ENCODE peak calls at places on chromosomes 12 and 14, in nine cellular contexts. One of them, this sample, is unnamed.

GRCh38 chr12:59010948-59011347 is 90.6 kb upstream of the LRIG3 start:
- DNase-seq in endothelial cell: no peak
- DNase-seq in H9: no peak
- DNase-seq in WERI-Rb-1: no peak
- DNase-seq in heart right ventricle: no peak
- DNase-seq in fibroblast of the aortic adventitia: no peak
- DNase-seq in neural crest cell: no peak
- DNase-seq in HL-60: no peak
- DNase-seq in mesothelial cell of epicardium: no peak
- DNase-seq in this sample: no peak

GRCh38 chr12:58530421-58531067 is 389.8 kb downstream of the LRIG3 start:
- DNase-seq in endothelial cell: no peak
- DNase-seq in H9: no peak
- DNase-seq in WERI-Rb-1: no peak
- DNase-seq in heart right ventricle: no peak
- DNase-seq in fibroblast of the aortic adventitia: peak; percentile 78
- DNase-seq in neural crest cell: no peak
- DNase-seq in HL-60: no peak
- DNase-seq in mesothelial cell of epicardium: no peak
- DNase-seq in this sample: no peak

GRCh38 chr12:96806272-96806671 is 100.8 kb upstream of the NEDD1 start:
- DNase-seq in endothelial cell: no peak
- DNase-seq in H9: no peak
- DNase-seq in WERI-Rb-1: no peak
- DNase-seq in heart right ventricle: no peak
- DNase-seq in fibroblast of the aortic adventitia: no peak
- DNase-seq in neural crest cell: no peak
- DNase-seq in HL-60: no peak
- DNase-seq in mesothelial cell of epicardium: no peak
- DNase-seq in this sample: no peak

GRCh38 chr12:112353389-112353788 is 28.8 kb downstream of the HECTD4 start:
- DNase-seq in endothelial cell: no peak
- DNase-seq in H9: no peak
- DNase-seq in WERI-Rb-1: no peak
- DNase-seq in heart right ventricle: no peak
- DNase-seq in fibroblast of the aortic adventitia: peak; percentile 54
- DNase-seq in neural crest cell: no peak
- DNase-seq in HL-60: no peak
- DNase-seq in mesothelial cell of epicardium: no peak
- DNase-seq in this sample: no peak

GRCh38 chr14:73744175-73744867 is 30.1 kb upstream of the PNMA1 start:
- DNase-seq in endothelial cell: no peak
- DNase-seq in H9: no peak
- DNase-seq in WERI-Rb-1: no peak
- DNase-seq in heart right ventricle: no peak
- DNase-seq in fibroblast of the aortic adventitia: no peak
- DNase-seq in neural crest cell: no peak
- DNase-seq in HL-60: no peak
- DNase-seq in mesothelial cell of epicardium: no peak
- DNase-seq in this sample: no peak

GRCh38 chr12:102343361-102344121 is 136.8 kb downstream of the IGF1 start:
- DNase-seq in endothelial cell: no peak
- DNase-seq in H9: no peak
- DNase-seq in WERI-Rb-1: peak; percentile 50
- DNase-seq in heart right ventricle: no peak
- DNase-seq in fibroblast of the aortic adventitia: no peak
- DNase-seq in neural crest cell: no peak
- DNase-seq in HL-60: no peak
- DNase-seq in mesothelial cell of epicardium: no peak
- DNase-seq in this sample: no peak

GRCh38 chr12:6200266-6201198 is at the start of gene CD9:
- DNase-seq in endothelial cell: no peak
- DNase-seq in H9: peak; percentile 82
- DNase-seq in WERI-Rb-1: peak; percentile 58
- DNase-seq in heart right ventricle: peak; percentile 74
- DNase-seq in fibroblast of the aortic adventitia: peak; percentile 49
- DNase-seq in neural crest cell: no peak
- DNase-seq in HL-60: no peak
- DNase-seq in mesothelial cell of epicardium: no peak
- DNase-seq in this sample: peak; percentile 65

GRCh38 chr12:6323340-6323994 is 13.0 kb downstream of the PLEKHG6 start:
- DNase-seq in endothelial cell: peak; percentile 57
- DNase-seq in H9: peak; percentile 93
- DNase-seq in WERI-Rb-1: peak; percentile 65
- DNase-seq in heart right ventricle: peak; percentile 85
- DNase-seq in fibroblast of the aortic adventitia: peak; percentile 97
- DNase-seq in neural crest cell: peak; percentile 47
- DNase-seq in HL-60: peak; percentile 85
- DNase-seq in mesothelial cell of epicardium: no peak
- DNase-seq in this sample: no peak

GRCh38 chr14:90715993-90716392 is 100.2 kb downstream of the TTC7B start:
- DNase-seq in endothelial cell: no peak
- DNase-seq in H9: no peak
- DNase-seq in WERI-Rb-1: no peak
- DNase-seq in heart right ventricle: no peak
- DNase-seq in fibroblast of the aortic adventitia: no peak
- DNase-seq in neural crest cell: no peak
- DNase-seq in HL-60: no peak
- DNase-seq in mesothelial cell of epicardium: no peak
- DNase-seq in this sample: no peak

GRCh38 chr12:107396991-107397390 is 288.6 kb upstream of the PWP1 start:
- DNase-seq in endothelial cell: no peak
- DNase-seq in H9: no peak
- DNase-seq in WERI-Rb-1: no peak
- DNase-seq in heart right ventricle: no peak
- DNase-seq in fibroblast of the aortic adventitia: peak; percentile 49
- DNase-seq in neural crest cell: no peak
- DNase-seq in HL-60: no peak
- DNase-seq in mesothelial cell of epicardium: no peak
- DNase-seq in this sample: no peak

GRCh38 chr12:22624573-22624907 is 431 bp upstream of the ETNK1 start:
- DNase-seq in endothelial cell: no peak
- DNase-seq in H9: no peak
- DNase-seq in WERI-Rb-1: no peak
- DNase-seq in heart right ventricle: no peak
- DNase-seq in fibroblast of the aortic adventitia: no peak
- DNase-seq in neural crest cell: no peak
- DNase-seq in HL-60: no peak
- DNase-seq in mesothelial cell of epicardium: no peak
- DNase-seq in this sample: no peak

DNA sequence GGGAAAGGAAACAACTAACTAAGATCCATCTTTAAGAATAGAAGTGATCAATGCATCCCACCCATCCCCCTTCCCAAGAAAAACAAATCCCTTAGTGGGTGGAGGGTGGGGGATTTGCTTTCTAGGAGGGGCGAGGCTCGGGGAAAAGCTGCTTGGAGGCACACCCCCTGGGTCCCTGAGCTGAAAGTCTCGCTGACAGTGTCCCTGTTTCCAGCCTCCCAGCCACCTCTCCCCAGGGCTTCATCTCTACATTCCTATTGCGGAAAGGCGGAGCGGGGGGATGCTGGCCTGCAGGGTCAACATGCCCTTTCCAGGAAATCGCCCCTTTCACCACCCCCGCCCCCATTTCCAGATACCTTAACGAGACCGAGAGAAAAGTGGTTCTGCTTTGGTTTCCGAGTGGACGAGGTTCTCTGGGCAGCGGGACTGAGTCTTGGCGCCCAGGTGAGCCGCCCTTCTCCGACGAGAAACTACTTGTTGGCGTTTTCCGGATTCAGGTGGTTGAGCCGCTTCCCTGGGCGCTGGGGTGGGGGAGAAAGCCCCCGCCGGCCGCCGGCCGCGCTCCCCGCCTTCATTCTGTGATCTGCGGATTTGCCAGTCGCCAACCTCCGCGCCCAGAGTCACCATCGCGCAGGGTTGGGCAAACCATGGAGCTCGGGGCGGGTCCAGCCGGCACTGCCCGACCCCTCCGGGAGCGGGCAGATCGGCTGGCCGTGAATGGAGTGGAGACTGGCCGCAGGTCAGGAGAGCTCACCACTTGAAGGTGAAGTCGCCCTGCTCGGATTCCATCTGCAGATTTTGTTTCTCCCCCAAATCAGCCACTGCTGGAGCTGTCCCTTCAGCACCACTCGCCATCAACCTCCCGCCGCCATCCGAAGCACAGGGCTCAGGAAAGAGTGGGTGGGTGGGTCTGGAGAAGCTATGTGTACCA is 523 bp downstream of the KCNC2 start:
- DNase-seq in endothelial cell: peak; percentile 67
- DNase-seq in H9: peak; percentile 85
- DNase-seq in WERI-Rb-1: peak; percentile 59
- DNase-seq in heart right ventricle: no peak
- DNase-seq in fibroblast of the aortic adventitia: peak; percentile 37
- DNase-seq in neural crest cell: peak; percentile 60
- DNase-seq in HL-60: no peak
- DNase-seq in mesothelial cell of epicardium: peak; percentile 76
- DNase-seq in this sample: no peak
- TF ChIP-seq CTCF in endothelial cell: no peak
- TF ChIP-seq CTCF in H9: no peak
- TF ChIP-seq CTCF in WERI-Rb-1: no peak
- TF ChIP-seq CTCF in heart right ventricle: no peak
- TF ChIP-seq CTCF in fibroblast of the aortic adventitia: no peak
- TF ChIP-seq CTCF in neural crest cell: no peak
- TF ChIP-seq CTCF in HL-60: no peak
- TF ChIP-seq CTCF in mesothelial cell of epicardium: no peak
- TF ChIP-seq CTCF in this sample: no peak

GRCh38 chr12:57090456-57090855 is 1.5 kb downstream of the NAB2 start:
- DNase-seq in endothelial cell: no peak
- DNase-seq in H9: no peak
- DNase-seq in WERI-Rb-1: no peak
- DNase-seq in heart right ventricle: no peak
- DNase-seq in fibroblast of the aortic adventitia: no peak
- DNase-seq in neural crest cell: no peak
- DNase-seq in HL-60: no peak
- DNase-seq in mesothelial cell of epicardium: no peak
- DNase-seq in this sample: no peak

GRCh38 chr12:57087689-57088441 is 1.0 kb upstream of the NAB2 start:
- DNase-seq in endothelial cell: no peak
- DNase-seq in H9: peak; percentile 98
- DNase-seq in WERI-Rb-1: peak; percentile 97
- DNase-seq in heart right ventricle: peak; percentile 90
- DNase-seq in fibroblast of the aortic adventitia: peak; percentile 96
- DNase-seq in neural crest cell: peak; percentile 55
- DNase-seq in HL-60: no peak
- DNase-seq in mesothelial cell of epicardium: peak; percentile 85
- DNase-seq in this sample: peak; percentile 21

GRCh38 chr12:57089259-57090245 is 638 bp downstream of the NAB2 start:
- DNase-seq in endothelial cell: peak; percentile 63
- DNase-seq in H9: no peak
- DNase-seq in WERI-Rb-1: peak; percentile 75
- DNase-seq in heart right ventricle: peak; percentile 91
- DNase-seq in fibroblast of the aortic adventitia: peak; percentile 69
- DNase-seq in neural crest cell: peak; percentile 67
- DNase-seq in HL-60: peak; percentile 71
- DNase-seq in mesothelial cell of epicardium: peak; percentile 67
- DNase-seq in this sample: no peak

GRCh38 chr12:57086951-57087688 is 1.8 kb upstream of the NAB2 start:
- DNase-seq in endothelial cell: peak; percentile 42
- DNase-seq in H9: peak; percentile 87
- DNase-seq in WERI-Rb-1: peak; percentile 91
- DNase-seq in heart right ventricle: peak; percentile 93
- DNase-seq in fibroblast of the aortic adventitia: peak; percentile 92
- DNase-seq in neural crest cell: no peak
- DNase-seq in HL-60: no peak
- DNase-seq in mesothelial cell of epicardium: peak; percentile 77
- DNase-seq in this sample: peak; percentile 54

GRCh38 chr12:57088442-57089258 is at the start of gene NAB2:
- DNase-seq in endothelial cell: peak; percentile 81
- DNase-seq in H9: peak; percentile 97
- DNase-seq in WERI-Rb-1: peak; percentile 97
- DNase-seq in heart right ventricle: peak; percentile 97
- DNase-seq in fibroblast of the aortic adventitia: peak; percentile 97
- DNase-seq in neural crest cell: peak; percentile 83
- DNase-seq in HL-60: peak; percentile 96
- DNase-seq in mesothelial cell of epicardium: peak; percentile 85
- DNase-seq in this sample: peak; percentile 73
- TF ChIP-seq CTCF in endothelial cell: no peak
- TF ChIP-seq CTCF in H9: no peak
- TF ChIP-seq CTCF in WERI-Rb-1: no peak
- TF ChIP-seq CTCF in heart right ventricle: no peak
- TF ChIP-seq CTCF in fibroblast of the aortic adventitia: no peak
- TF ChIP-seq CTCF in neural crest cell: no peak
- TF ChIP-seq CTCF in HL-60: no peak
- TF ChIP-seq CTCF in mesothelial cell of epicardium: no peak
- TF ChIP-seq CTCF in this sample: no peak

DNA sequence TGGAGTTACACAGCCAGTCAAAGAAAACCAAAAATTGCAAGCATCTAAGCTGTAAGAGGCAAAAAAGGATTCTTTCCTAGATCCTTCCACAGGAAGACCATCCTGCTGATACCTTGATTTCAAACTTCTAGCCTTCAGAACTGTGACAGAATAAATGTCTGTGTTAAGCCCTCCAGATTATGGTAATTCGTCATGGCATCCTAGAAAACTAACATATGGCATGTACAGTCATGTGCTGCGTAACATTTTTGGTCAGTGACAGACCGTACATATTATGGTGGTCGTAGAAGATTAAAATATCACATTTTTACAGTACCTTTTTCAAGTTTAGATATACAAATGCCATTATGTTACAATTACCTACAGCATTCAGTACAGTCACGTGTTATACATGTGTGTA is 660.9 kb upstream of the LMO3 start:
- DNase-seq in endothelial cell: no peak
- DNase-seq in H9: no peak
- DNase-seq in WERI-Rb-1: no peak
- DNase-seq in heart right ventricle: no peak
- DNase-seq in fibroblast of the aortic adventitia: no peak
- DNase-seq in neural crest cell: no peak
- DNase-seq in HL-60: no peak
- DNase-seq in mesothelial cell of epicardium: no peak
- DNase-seq in this sample: no peak
- TF ChIP-seq CTCF in endothelial cell: no peak
- TF ChIP-seq CTCF in H9: no peak
- TF ChIP-seq CTCF in WERI-Rb-1: no peak
- TF ChIP-seq CTCF in heart right ventricle: no peak
- TF ChIP-seq CTCF in fibroblast of the aortic adventitia: no peak
- TF ChIP-seq CTCF in neural crest cell: no peak
- TF ChIP-seq CTCF in HL-60: no peak
- TF ChIP-seq CTCF in mesothelial cell of epicardium: no peak
- TF ChIP-seq CTCF in this sample: no peak

DNA sequence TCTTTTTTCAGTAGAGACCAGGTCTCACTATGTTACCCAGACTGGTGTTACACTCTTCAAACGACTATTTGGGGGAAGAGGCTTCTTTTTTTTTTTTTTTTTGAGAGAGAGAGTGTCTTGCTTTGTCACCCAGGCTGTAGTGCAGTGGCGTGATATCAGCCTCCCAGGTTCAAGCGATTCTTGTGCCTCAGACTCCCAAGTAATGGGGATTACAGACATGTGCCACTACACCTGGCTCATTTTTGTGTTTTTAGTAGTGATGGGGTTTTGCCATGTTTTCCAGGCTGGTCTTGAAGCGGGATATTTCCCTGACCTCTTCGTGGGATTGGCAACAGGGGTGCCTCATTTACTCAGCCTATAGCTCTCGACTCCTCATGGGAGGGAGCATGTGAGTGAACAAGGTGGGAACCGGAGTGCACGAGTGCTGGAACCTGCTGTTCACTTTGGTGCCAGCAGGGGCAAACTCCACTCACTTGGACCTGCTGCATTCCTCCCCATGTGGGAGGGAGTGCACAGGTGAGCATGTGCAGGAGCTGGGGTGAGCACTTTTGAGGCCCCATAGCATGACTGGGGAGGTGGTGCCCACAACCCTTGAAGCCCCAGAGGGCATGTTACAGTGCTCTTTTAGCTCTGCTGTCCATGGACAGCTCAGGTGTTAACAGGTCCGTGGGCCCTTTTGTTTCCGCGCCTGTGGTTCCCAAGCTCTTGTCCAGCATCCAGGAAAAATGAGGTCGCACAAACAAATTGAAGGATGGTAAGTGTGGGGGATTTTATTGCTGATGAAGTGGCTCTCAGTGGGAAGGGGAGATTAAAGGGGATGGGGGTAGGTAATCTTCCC is 79.1 kb upstream of the HECTD1 start:
- DNase-seq in endothelial cell: no peak
- DNase-seq in H9: peak; percentile 75
- DNase-seq in WERI-Rb-1: peak; percentile 11
- DNase-seq in heart right ventricle: no peak
- DNase-seq in fibroblast of the aortic adventitia: no peak
- DNase-seq in neural crest cell: no peak
- DNase-seq in HL-60: no peak
- DNase-seq in mesothelial cell of epicardium: no peak
- DNase-seq in this sample: no peak
- TF ChIP-seq CTCF in endothelial cell: no peak
- TF ChIP-seq CTCF in H9: peak; percentile 71
- TF ChIP-seq CTCF in WERI-Rb-1: peak; percentile 61
- TF ChIP-seq CTCF in heart right ventricle: peak; percentile 37
- TF ChIP-seq CTCF in fibroblast of the aortic adventitia: peak; percentile 42
- TF ChIP-seq CTCF in neural crest cell: peak; percentile 57
- TF ChIP-seq CTCF in HL-60: no peak
- TF ChIP-seq CTCF in mesothelial cell of epicardium: peak; percentile 62
- TF ChIP-seq CTCF in this sample: no peak

This sample was measured in D721Med.